ENCODE peak calls at places on chromosomes 6 and 20, in five cellular contexts. P is CD8-positive, alpha-beta T cell; K is astrocyte; I is A549; D is HL-60. Y is an unnamed sample.

GRCh38 chr6:33161354-33162320 is 30.6 kb downstream of the COL11A2 start:
- DNase-seq in P (peak), K (peak), I (peak), D (peak), Y (peak)

GRCh38 chr6:108902389-108902792 is 54.2 kb downstream of the ARMC2 start:
- DNase-seq in P (no peak), K (peak), I (no peak), D (no peak), Y (no peak)

GRCh38 chr6:80179691-80180090 is 73.2 kb downstream of the BCKDHB start:
- DNase-seq in P (no peak), K (no peak), I (peak), D (no peak), Y (no peak)

GRCh38 chr20:39474829-39475228 is 512.7 kb downstream of the DHX35 start:
- DNase-seq in P (no peak), K (no peak), I (no peak), D (no peak), Y (no peak)

GRCh38 chr20:32332614-32333013 is 25.5 kb upstream of the ASXL1 start:
- DNase-seq in P (no peak), K (peak), I (no peak), D (no peak), Y (no peak)

GRCh38 chr20:63061051-63061531 is 54.3 kb upstream of the BHLHE23 start:
- DNase-seq in P (no peak), K (no peak), I (no peak), D (no peak), Y (no peak)

GRCh38 chr6:149910721-149911151 is 12.2 kb downstream of the RAET1G start:
- DNase-seq in P (no peak), K (no peak), I (no peak), D (no peak), Y (no peak)

GRCh38 chr20:33791959-33792597 is 19.1 kb upstream of the CHMP4B start:
- DNase-seq in P (peak), K (peak), I (peak), D (peak), Y (no peak)

GRCh38 chr6:44682987-44683779 is 295.7 kb downstream of the CDC5L start:
- DNase-seq in P (no peak), K (no peak), I (no peak), D (no peak), Y (no peak)

GRCh38 chr6:155400022-155400965 is 55.3 kb downstream of the NOX3 start:
- DNase-seq in P (no peak), K (peak), I (no peak), D (no peak), Y (no peak)

GRCh38 chr6:14361956-14362587 is 244.5 kb downstream of the CD83 start:
- DNase-seq in P (no peak), K (no peak), I (no peak), D (no peak), Y (no peak)

GRCh38 chr6:89079611-89080213 is 839 bp upstream of the PNRC1 start:
- DNase-seq in P (peak), K (peak), I (no peak), D (peak), Y (no peak)

GRCh38 chr20:49964964-49965780 is 17.6 kb upstream of the SNAI1 start:
- DNase-seq in P (no peak), K (no peak), I (peak), D (peak), Y (no peak)

GRCh38 chr20:61746147-61746646 is 319.5 kb downstream of the TAF4 start:
- DNase-seq in P (no peak), K (no peak), I (no peak), D (no peak), Y (no peak)

GRCh38 chr20:49948178-49948577 is 12.0 kb downstream of the RNF114 start:
- DNase-seq in P (no peak), K (no peak), I (no peak), D (no peak), Y (no peak)

GRCh38 chr6:138618168-138618567 is 118.9 kb upstream of the NHSL1 start:
- DNase-seq in P (no peak), K (no peak), I (no peak), D (no peak), Y (no peak)

GRCh38 chr20:6829510-6830116 is 62.1 kb downstream of the BMP2 start:
- DNase-seq in P (no peak), K (no peak), I (no peak), D (no peak), Y (no peak)

GRCh38 chr6:157593596-157593995 is 212.6 kb downstream of the ZDHHC14 start:
- DNase-seq in P (no peak), K (no peak), I (no peak), D (no peak), Y (no peak)

GRCh38 chr6:116101298-116101718 is 655 bp downstream of the NT5DC1 start:
- DNase-seq in P (no peak), K (no peak), I (no peak), D (no peak), Y (no peak)

GRCh38 chr20:54255157-54255556 is 47.3 kb downstream of the PFDN4 start:
- DNase-seq in P (no peak), K (peak), I (no peak), D (no peak), Y (no peak)

GRCh38 chr20:54263266-54263665 is 55.4 kb downstream of the PFDN4 start:
- DNase-seq in P (no peak), K (no peak), I (no peak), D (no peak), Y (no peak)

GRCh38 chr20:54256202-54256601 is 48.3 kb downstream of the PFDN4 start:
- DNase-seq in P (no peak), K (peak), I (no peak), D (no peak), Y (no peak)

GRCh38 chr20:54257090-54257816 is 49.4 kb downstream of the PFDN4 start:
- DNase-seq in P (no peak), K (peak), I (no peak), D (no peak), Y (no peak)

GRCh38 chr20:54260116-54260515 is 52.2 kb downstream of the PFDN4 start:
- DNase-seq in P (no peak), K (no peak), I (no peak), D (no peak), Y (no peak)
- H3K27ac ChIP-seq in P (no peak), K (no peak), I (no peak), D (no peak), Y (no peak)

GRCh38 chr6:66849843-66850242 is 1142.8 kb upstream of the EYS start:
- DNase-seq in P (no peak), K (no peak), I (no peak), D (no peak), Y (no peak)
- H3K27ac ChIP-seq in P (no peak), K (no peak), I (no peak), D (no peak), Y (no peak)

GRCh38 chr20:1918766-1919165 is 23.6 kb downstream of the SIRPA start:
- DNase-seq in P (no peak), K (no peak), I (no peak), D (no peak), Y (no peak)
- H3K27ac ChIP-seq in P (no peak), K (no peak), I (no peak), D (no peak), Y (no peak)

DNA sequence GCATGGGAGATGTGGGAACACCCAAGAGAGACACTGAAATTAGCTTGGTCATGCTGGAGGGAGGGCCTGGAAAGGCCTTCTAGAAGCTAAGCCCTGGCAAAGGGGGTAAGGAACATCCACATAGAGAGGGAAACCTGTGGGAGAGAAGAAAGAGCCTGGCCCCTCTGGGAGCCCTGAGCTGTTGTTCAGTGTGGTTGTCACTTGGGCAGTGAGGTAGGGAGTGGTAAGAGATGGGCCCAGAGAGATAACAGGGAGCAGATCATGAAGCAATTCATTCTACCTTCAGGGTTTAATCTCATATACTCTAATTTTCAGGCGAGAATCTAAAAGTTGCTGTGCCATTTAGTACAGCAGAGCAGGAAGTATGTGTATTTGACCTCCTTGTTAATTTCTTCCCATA is 30.6 kb downstream of the CLIC5 start:
- DNase-seq in P (no peak), K (no peak), I (no peak), D (no peak), Y (no peak)
- H3K27ac ChIP-seq in P (no peak), K (no peak), I (no peak), D (no peak), Y (no peak)

DNA sequence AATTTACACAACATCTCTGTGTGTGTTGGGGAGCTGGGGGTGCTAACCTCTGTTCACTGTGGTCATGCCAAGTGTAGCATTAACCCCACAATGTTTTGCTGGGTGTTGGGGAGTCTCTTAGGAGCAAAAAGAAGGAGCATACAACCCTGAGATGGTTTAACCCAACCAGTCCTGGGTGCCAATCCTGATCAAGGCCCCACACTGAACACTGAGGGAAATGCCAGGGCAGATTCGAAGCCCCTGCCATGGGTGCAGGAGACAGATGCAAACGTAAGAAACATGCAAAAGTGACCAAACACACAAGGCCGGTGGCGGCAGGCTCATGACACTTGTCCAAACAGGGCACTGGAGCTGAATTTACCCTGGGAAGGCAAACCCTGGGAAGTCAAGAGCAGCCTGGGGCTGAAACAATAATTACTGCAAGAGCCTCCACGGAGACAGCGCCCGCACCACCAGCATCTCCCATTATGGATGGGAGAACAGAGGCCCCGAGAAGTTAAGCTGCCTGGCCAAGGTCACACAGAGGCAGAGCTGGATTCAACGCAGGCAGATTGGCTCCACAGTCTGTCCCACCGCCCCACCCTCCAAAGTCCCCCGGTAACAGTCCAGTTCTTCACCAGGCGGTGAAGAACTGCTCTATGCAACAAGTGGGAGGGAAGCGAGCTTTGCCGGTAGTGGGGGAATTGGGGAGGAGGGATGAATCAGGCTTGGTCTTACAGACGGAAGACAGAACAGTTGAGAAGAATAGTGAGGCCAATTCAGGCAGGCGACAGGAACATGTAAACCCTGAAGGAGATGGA is 8.5 kb downstream of the ACSS1 start:
- DNase-seq in P (no peak), K (no peak), I (no peak), D (no peak), Y (no peak)
- H3K27ac ChIP-seq in P (no peak), K (no peak), I (no peak), D (no peak), Y (peak)